ENCODE peak calls at places on chromosome 5, in five cellular contexts. One of them, this sample, is unnamed.

GRCh38 chr5:77926337-77926736 is 150.2 kb upstream of the TBCA start:
- DNase-seq in tibial artery: no peak
- DNase-seq in HL-60: no peak
- DNase-seq in GM12865: no peak
- DNase-seq in body of pancreas: no peak
- DNase-seq in this sample: no peak

GRCh38 chr5:43400082-43400481 is 12.1 kb downstream of the CCL28 start:
- DNase-seq in body of pancreas: no peak
- DNase-seq in tibial artery: no peak
- DNase-seq in HL-60: no peak
- DNase-seq in GM12865: no peak
- DNase-seq in this sample: no peak

GRCh38 chr5:115098041-115098702 is 71.5 kb downstream of the TRIM36 start:
- DNase-seq in body of pancreas: peak
- DNase-seq in GM12865: peak
- DNase-seq in tibial artery: no peak
- DNase-seq in HL-60: peak
- DNase-seq in this sample: no peak

GRCh38 chr5:103262422-103262871 is 3.9 kb downstream of the MACIR start:
- DNase-seq in HL-60: no peak
- DNase-seq in tibial artery: no peak
- DNase-seq in body of pancreas: no peak
- DNase-seq in GM12865: no peak
- DNase-seq in this sample: no peak

GRCh38 chr5:87393331-87393730 is 19.4 kb downstream of the CCNH start:
- DNase-seq in HL-60: no peak
- DNase-seq in tibial artery: no peak
- DNase-seq in GM12865: no peak
- DNase-seq in body of pancreas: no peak
- DNase-seq in this sample: no peak

GRCh38 chr5:127040779-127041520 is 10.6 kb upstream of the MARCHF3 start:
- DNase-seq in HL-60: no peak
- DNase-seq in GM12865: no peak
- DNase-seq in body of pancreas: peak
- DNase-seq in tibial artery: peak
- DNase-seq in this sample: no peak

GRCh38 chr5:178786859-178787499 is 56.5 kb upstream of the ZNF354A start:
- DNase-seq in tibial artery: no peak
- DNase-seq in GM12865: no peak
- DNase-seq in HL-60: no peak
- DNase-seq in body of pancreas: peak
- DNase-seq in this sample: no peak

GRCh38 chr5:1174122-1174936 is 27.1 kb upstream of the SLC6A19 start:
- DNase-seq in tibial artery: peak
- DNase-seq in body of pancreas: peak
- DNase-seq in GM12865: peak
- DNase-seq in HL-60: peak
- DNase-seq in this sample: no peak

GRCh38 chr5:9831823-9832222 is 201.7 kb upstream of the TAS2R1 start:
- DNase-seq in HL-60: no peak
- DNase-seq in GM12865: no peak
- DNase-seq in body of pancreas: no peak
- DNase-seq in tibial artery: no peak
- DNase-seq in this sample: no peak

GRCh38 chr5:137822158-137822764 is 45.4 kb upstream of the MYOT start:
- DNase-seq in tibial artery: no peak
- DNase-seq in GM12865: peak
- DNase-seq in HL-60: peak
- DNase-seq in body of pancreas: peak
- DNase-seq in this sample: no peak

GRCh38 chr5:38532165-38532669 is 24.2 kb downstream of the LIFR start:
- DNase-seq in body of pancreas: no peak
- DNase-seq in GM12865: no peak
- DNase-seq in HL-60: no peak
- DNase-seq in tibial artery: no peak
- DNase-seq in this sample: no peak

GRCh38 chr5:150179221-150179620 is 10.6 kb upstream of the SLC6A7 start:
- DNase-seq in HL-60: no peak
- DNase-seq in body of pancreas: no peak
- DNase-seq in tibial artery: no peak
- DNase-seq in GM12865: no peak
- DNase-seq in this sample: no peak

GRCh38 chr5:96601811-96602244 is 60.3 kb upstream of the CAST start:
- DNase-seq in body of pancreas: peak
- DNase-seq in HL-60: peak
- DNase-seq in tibial artery: peak
- DNase-seq in GM12865: peak
- DNase-seq in this sample: no peak

GRCh38 chr5:98911221-98912040 is 17.4 kb downstream of the CHD1 start:
- DNase-seq in tibial artery: no peak
- DNase-seq in body of pancreas: no peak
- DNase-seq in GM12865: no peak
- DNase-seq in HL-60: no peak
- DNase-seq in this sample: no peak

GRCh38 chr5:76485511-76485910 is 82.4 kb downstream of the IQGAP2 start:
- DNase-seq in tibial artery: no peak
- DNase-seq in body of pancreas: no peak
- DNase-seq in HL-60: no peak
- DNase-seq in GM12865: no peak
- DNase-seq in this sample: no peak

GRCh38 chr5:139383993-139384590 is 995 bp upstream of the SLC23A1 start:
- DNase-seq in GM12865: no peak
- DNase-seq in body of pancreas: no peak
- DNase-seq in HL-60: no peak
- DNase-seq in tibial artery: no peak
- DNase-seq in this sample: no peak

GRCh38 chr5:178589180-178590140 is 733 bp downstream of the COL23A1 start:
- DNase-seq in body of pancreas: no peak
- DNase-seq in GM12865: no peak
- DNase-seq in tibial artery: no peak
- DNase-seq in HL-60: peak
- DNase-seq in this sample: no peak

GRCh38 chr5:141413540-141414069 is 818 bp downstream of the PCDHGA10 start:
- DNase-seq in HL-60: peak
- DNase-seq in tibial artery: no peak
- DNase-seq in body of pancreas: no peak
- DNase-seq in GM12865: no peak
- DNase-seq in this sample: no peak

GRCh38 chr5:110414360-110414759 is 312.1 kb downstream of the TMEM232 start:
- DNase-seq in HL-60: no peak
- DNase-seq in body of pancreas: no peak
- DNase-seq in GM12865: peak
- DNase-seq in tibial artery: no peak
- DNase-seq in this sample: no peak

GRCh38 chr5:137731201-137731600 is 4.7 kb downstream of the KLHL3 start:
- DNase-seq in HL-60: no peak
- DNase-seq in body of pancreas: no peak
- DNase-seq in GM12865: no peak
- DNase-seq in tibial artery: no peak
- DNase-seq in this sample: no peak

GRCh38 chr5:39076101-39076756 is 2.0 kb upstream of the RICTOR start:
- DNase-seq in HL-60: no peak
- DNase-seq in tibial artery: no peak
- DNase-seq in GM12865: no peak
- DNase-seq in body of pancreas: no peak
- DNase-seq in this sample: no peak

GRCh38 chr5:9455826-9456434 is 89.9 kb downstream of the SEMA5A start:
- DNase-seq in body of pancreas: no peak
- DNase-seq in GM12865: no peak
- DNase-seq in tibial artery: no peak
- DNase-seq in HL-60: no peak
- DNase-seq in this sample: no peak

GRCh38 chr5:57841671-57842375 is 359.2 kb upstream of the ACTBL2 start:
- DNase-seq in GM12865: no peak
- DNase-seq in body of pancreas: no peak
- DNase-seq in tibial artery: no peak
- DNase-seq in HL-60: no peak
- DNase-seq in this sample: no peak

GRCh38 chr5:51033215-51033614 is 350.0 kb upstream of the ISL1 start:
- DNase-seq in body of pancreas: peak
- DNase-seq in GM12865: no peak
- DNase-seq in HL-60: no peak
- DNase-seq in tibial artery: no peak
- DNase-seq in this sample: no peak

GRCh38 chr5:6791031-6791577 is 77.9 kb downstream of the TENT4A start:
- DNase-seq in HL-60: no peak
- DNase-seq in body of pancreas: no peak
- DNase-seq in GM12865: no peak
- DNase-seq in tibial artery: no peak
- DNase-seq in this sample: no peak

GRCh38 chr5:135996611-135997010 is 32.2 kb upstream of the TGFBI start:
- DNase-seq in tibial artery: no peak
- DNase-seq in GM12865: no peak
- DNase-seq in HL-60: no peak
- DNase-seq in body of pancreas: no peak
- DNase-seq in this sample: no peak

GRCh38 chr5:96657068-96657467 is 5.1 kb upstream of the CAST start:
- DNase-seq in body of pancreas: no peak
- DNase-seq in GM12865: peak
- DNase-seq in HL-60: peak
- DNase-seq in tibial artery: peak
- DNase-seq in this sample: peak

GRCh38 chr5:9712506-9713285 is 82.5 kb upstream of the TAS2R1 start:
- DNase-seq in GM12865: no peak
- DNase-seq in HL-60: no peak
- DNase-seq in body of pancreas: no peak
- DNase-seq in tibial artery: no peak
- DNase-seq in this sample: no peak

GRCh38 chr5:40273936-40274335 is 405.8 kb upstream of the PTGER4 start:
- DNase-seq in GM12865: no peak
- DNase-seq in tibial artery: no peak
- DNase-seq in HL-60: no peak
- DNase-seq in body of pancreas: no peak
- DNase-seq in this sample: no peak

GRCh38 chr5:3185488-3185887 is 410.1 kb upstream of the IRX1 start:
- DNase-seq in HL-60: no peak
- DNase-seq in GM12865: no peak
- DNase-seq in tibial artery: no peak
- DNase-seq in body of pancreas: no peak
- DNase-seq in this sample: no peak

GRCh38 chr5:141850183-141850768 is 27.9 kb downstream of the PCDH1 start:
- DNase-seq in HL-60: no peak
- DNase-seq in GM12865: peak
- DNase-seq in tibial artery: peak
- DNase-seq in body of pancreas: peak
- DNase-seq in this sample: no peak

GRCh38 chr5:79508794-79509193 is 5.1 kb downstream of the HOMER1 start:
- DNase-seq in tibial artery: no peak
- DNase-seq in GM12865: no peak
- DNase-seq in HL-60: no peak
- DNase-seq in body of pancreas: no peak
- DNase-seq in this sample: no peak

GRCh38 chr5:79509244-79509880 is 4.6 kb downstream of the HOMER1 start:
- DNase-seq in body of pancreas: no peak
- DNase-seq in tibial artery: no peak
- DNase-seq in HL-60: no peak
- DNase-seq in GM12865: no peak
- DNase-seq in this sample: no peak

GRCh38 chr5:79505138-79505537 is 8.8 kb downstream of the HOMER1 start:
- DNase-seq in HL-60: no peak
- DNase-seq in body of pancreas: no peak
- DNase-seq in GM12865: no peak
- DNase-seq in tibial artery: no peak
- DNase-seq in this sample: no peak

GRCh38 chr5:79508354-79508753 is 5.6 kb downstream of the HOMER1 start:
- DNase-seq in GM12865: no peak
- DNase-seq in body of pancreas: no peak
- DNase-seq in HL-60: no peak
- DNase-seq in tibial artery: no peak
- DNase-seq in this sample: no peak

GRCh38 chr5:79507251-79508205 is 6.4 kb downstream of the HOMER1 start:
- DNase-seq in body of pancreas: no peak
- DNase-seq in GM12865: no peak
- DNase-seq in HL-60: no peak
- DNase-seq in tibial artery: no peak
- DNase-seq in this sample: no peak
- TF ChIP-seq CTCF in body of pancreas: no peak
- TF ChIP-seq CTCF in GM12865: no peak
- TF ChIP-seq CTCF in HL-60: no peak
- TF ChIP-seq CTCF in tibial artery: no peak
- TF ChIP-seq CTCF in this sample: no peak

GRCh38 chr5:156912869-156913268 is 50.2 kb downstream of the TIMD4 start:
- DNase-seq in body of pancreas: no peak
- DNase-seq in GM12865: no peak
- DNase-seq in HL-60: no peak
- DNase-seq in tibial artery: no peak
- DNase-seq in this sample: no peak

GRCh38 chr5:156913355-156913718 is 49.7 kb downstream of the TIMD4 start:
- DNase-seq in HL-60: no peak
- DNase-seq in GM12865: no peak
- DNase-seq in body of pancreas: no peak
- DNase-seq in tibial artery: no peak
- DNase-seq in this sample: no peak

GRCh38 chr5:156906807-156907206 is 56.2 kb downstream of the TIMD4 start:
- DNase-seq in HL-60: no peak
- DNase-seq in tibial artery: no peak
- DNase-seq in GM12865: no peak
- DNase-seq in body of pancreas: no peak
- DNase-seq in this sample: no peak

GRCh38 chr5:156907667-156908066 is 55.4 kb downstream of the TIMD4 start:
- DNase-seq in HL-60: no peak
- DNase-seq in body of pancreas: no peak
- DNase-seq in GM12865: no peak
- DNase-seq in tibial artery: no peak
- DNase-seq in this sample: no peak
- TF ChIP-seq CTCF in HL-60: no peak
- TF ChIP-seq CTCF in body of pancreas: no peak
- TF ChIP-seq CTCF in GM12865: no peak
- TF ChIP-seq CTCF in tibial artery: no peak
- TF ChIP-seq CTCF in this sample: no peak

DNA sequence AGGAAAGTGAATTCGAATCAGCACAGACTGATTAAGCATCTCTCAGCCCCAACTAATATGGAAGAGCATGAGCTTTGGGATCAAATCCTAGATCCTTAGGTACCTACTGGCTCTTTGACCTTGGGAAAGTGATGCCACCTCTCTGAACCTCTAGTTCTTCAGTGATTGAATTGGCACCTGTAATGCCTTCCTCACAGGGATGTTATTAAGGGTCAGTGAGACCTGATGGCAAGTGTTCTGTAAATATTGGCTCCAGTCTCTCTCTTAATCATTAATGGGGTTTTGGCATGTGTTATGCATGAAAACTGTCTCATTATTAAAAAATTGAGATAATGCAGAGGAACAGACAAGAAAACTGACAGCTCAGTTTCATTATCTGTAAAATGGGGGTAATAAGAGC is 115.8 kb downstream of the INSYN2B start:
- DNase-seq in GM12865: no peak
- DNase-seq in HL-60: no peak
- DNase-seq in tibial artery: no peak
- DNase-seq in body of pancreas: no peak
- DNase-seq in this sample: no peak
- TF ChIP-seq CTCF in GM12865: no peak
- TF ChIP-seq CTCF in HL-60: no peak
- TF ChIP-seq CTCF in tibial artery: no peak
- TF ChIP-seq CTCF in body of pancreas: no peak
- TF ChIP-seq CTCF in this sample: no peak

GRCh38 chr5:122346897-122347581 is 35.0 kb downstream of the SNCAIP start:
- DNase-seq in body of pancreas: no peak
- DNase-seq in tibial artery: no peak
- DNase-seq in HL-60: no peak
- DNase-seq in GM12865: no peak
- DNase-seq in this sample: no peak

GRCh38 chr5:122341087-122341486 is 29.1 kb downstream of the SNCAIP start:
- DNase-seq in GM12865: peak
- DNase-seq in HL-60: no peak
- DNase-seq in tibial artery: no peak
- DNase-seq in body of pancreas: no peak
- DNase-seq in this sample: no peak
- TF ChIP-seq CTCF in GM12865: no peak
- TF ChIP-seq CTCF in HL-60: no peak
- TF ChIP-seq CTCF in tibial artery: no peak
- TF ChIP-seq CTCF in body of pancreas: no peak
- TF ChIP-seq CTCF in this sample: no peak

This sample was measured in CD14-positive monocyte.